ENCODE peak calls at places on chromosomes 16 and 17, in five cellular contexts. Z, H, L, K and O are unnamed samples.

GRCh38 chr16:1762196-1762878 is 9.0 kb downstream of the NME3 start:
- DNase-seq in Z (no peak), H (no peak), L (no peak), K (no peak), O (no peak)

GRCh38 chr16:66432429-66432828 is 5.3 kb downstream of the BEAN1 start:
- DNase-seq in Z (no peak), H (no peak), L (no peak), K (no peak), O (no peak)

GRCh38 chr17:8629371-8630226 is 926 bp downstream of the MYH10 start:
- DNase-seq in Z (peak; percentile 31), H (peak; percentile 36), L (no peak), K (peak; percentile 22), O (peak; percentile 8)

GRCh38 chr16:78396046-78396445 is 296.6 kb downstream of the WWOX start:
- DNase-seq in Z (no peak), H (no peak), L (no peak), K (no peak), O (no peak)

GRCh38 chr16:58026139-58026704 is 668 bp downstream of the MMP15 start:
- DNase-seq in Z (peak; percentile 27), H (peak; percentile 45), L (no peak), K (peak; percentile 62), O (peak; percentile 64)

GRCh38 chr17:63665527-63666214 is 34.3 kb downstream of the LIMD2 start:
- DNase-seq in Z (no peak), H (no peak), L (no peak), K (no peak), O (no peak)

GRCh38 chr17:72616457-72616856 is 476.0 kb downstream of the SLC39A11 start:
- DNase-seq in Z (no peak), H (no peak), L (no peak), K (no peak), O (no peak)

GRCh38 chr16:89641719-89642187 is 15.8 kb downstream of the CHMP1A start:
- DNase-seq in Z (no peak), H (no peak), L (no peak), K (no peak), O (no peak)

GRCh38 chr16:87860553-87861299 is 8.6 kb downstream of the SLC7A5 start:
- DNase-seq in Z (no peak), H (peak; percentile 64), L (no peak), K (peak; percentile 85), O (no peak)

GRCh38 chr17:58176200-58176599 is 9.4 kb downstream of the OR4D2 start:
- DNase-seq in Z (no peak), H (peak; percentile 6), L (no peak), K (no peak), O (no peak)

GRCh38 chr17:30831257-30831656 is 509 bp upstream of the ATAD5 start:
- DNase-seq in Z (no peak), H (peak; percentile 8), L (no peak), K (no peak), O (no peak)